ENCODE peak calls at places on chromosomes 7 and 10, in ten cellular contexts. One of them, this sample, is unnamed.
A peak's percentile ranks its signal among the peaks of the same experiment; 100 is the strongest.

GRCh38 chr10:14834588-14834987 is 3.2 kb downstream of the CDNF start:
- DNase-seq in glutamatergic neuron: no peak
- DNase-seq in HT1080: no peak
- DNase-seq in lower lobe of right lung: no peak
- DNase-seq in activated T-cell treated with anti-CD3 and anti-CD28 coated beads, Interleukin-2, amount 50 U/mL, for 4 hours: no peak
- DNase-seq in ureter: no peak
- DNase-seq in mucosa of gallbladder: peak; percentile 25
- DNase-seq in globus pallidus: no peak
- DNase-seq in fibroblast of the conjunctiva: no peak
- DNase-seq in activated CD8-positive, alpha-beta memory T cell treated with anti-CD3 and anti-CD28 coated beads for 4 hours: no peak
- DNase-seq in this sample: no peak

GRCh38 chr10:27285093-27285492 is 44.5 kb upstream of the ACBD5 start:
- DNase-seq in glutamatergic neuron: no peak
- DNase-seq in HT1080: peak; percentile 10
- DNase-seq in lower lobe of right lung: no peak
- DNase-seq in activated T-cell treated with anti-CD3 and anti-CD28 coated beads, Interleukin-2, amount 50 U/mL, for 4 hours: peak; percentile 12
- DNase-seq in ureter: no peak
- DNase-seq in mucosa of gallbladder: peak; percentile 12
- DNase-seq in globus pallidus: no peak
- DNase-seq in fibroblast of the conjunctiva: peak; percentile 0
- DNase-seq in activated CD8-positive, alpha-beta memory T cell treated with anti-CD3 and anti-CD28 coated beads for 4 hours: no peak
- DNase-seq in this sample: no peak

GRCh38 chr7:138257459-138258193 is 181.4 kb downstream of the AKR1D1 start:
- DNase-seq in glutamatergic neuron: no peak
- DNase-seq in HT1080: peak; percentile 38
- DNase-seq in lower lobe of right lung: no peak
- DNase-seq in activated T-cell treated with anti-CD3 and anti-CD28 coated beads, Interleukin-2, amount 50 U/mL, for 4 hours: no peak
- DNase-seq in ureter: no peak
- DNase-seq in mucosa of gallbladder: peak; percentile 21
- DNase-seq in globus pallidus: no peak
- DNase-seq in fibroblast of the conjunctiva: no peak
- DNase-seq in activated CD8-positive, alpha-beta memory T cell treated with anti-CD3 and anti-CD28 coated beads for 4 hours: no peak
- DNase-seq in this sample: no peak

GRCh38 chr10:99938563-99938962 is 71.2 kb downstream of the DNMBP start:
- DNase-seq in glutamatergic neuron: no peak
- DNase-seq in HT1080: no peak
- DNase-seq in lower lobe of right lung: no peak
- DNase-seq in activated T-cell treated with anti-CD3 and anti-CD28 coated beads, Interleukin-2, amount 50 U/mL, for 4 hours: no peak
- DNase-seq in ureter: no peak
- DNase-seq in mucosa of gallbladder: no peak
- DNase-seq in globus pallidus: no peak
- DNase-seq in fibroblast of the conjunctiva: no peak
- DNase-seq in activated CD8-positive, alpha-beta memory T cell treated with anti-CD3 and anti-CD28 coated beads for 4 hours: no peak
- DNase-seq in this sample: no peak

GRCh38 chr7:39880556-39880955 is 69.5 kb upstream of the CDK13 start:
- DNase-seq in glutamatergic neuron: no peak
- DNase-seq in HT1080: no peak
- DNase-seq in lower lobe of right lung: no peak
- DNase-seq in activated T-cell treated with anti-CD3 and anti-CD28 coated beads, Interleukin-2, amount 50 U/mL, for 4 hours: no peak
- DNase-seq in ureter: no peak
- DNase-seq in mucosa of gallbladder: no peak
- DNase-seq in globus pallidus: no peak
- DNase-seq in fibroblast of the conjunctiva: peak; percentile 12
- DNase-seq in activated CD8-positive, alpha-beta memory T cell treated with anti-CD3 and anti-CD28 coated beads for 4 hours: no peak
- DNase-seq in this sample: no peak

GRCh38 chr7:27346531-27347260 is 104.1 kb downstream of the EVX1 start:
- DNase-seq in glutamatergic neuron: no peak
- DNase-seq in HT1080: peak; percentile 94
- DNase-seq in lower lobe of right lung: no peak
- DNase-seq in activated T-cell treated with anti-CD3 and anti-CD28 coated beads, Interleukin-2, amount 50 U/mL, for 4 hours: no peak
- DNase-seq in ureter: peak; percentile 86
- DNase-seq in mucosa of gallbladder: peak; percentile 30
- DNase-seq in globus pallidus: peak; percentile 30
- DNase-seq in fibroblast of the conjunctiva: no peak
- DNase-seq in activated CD8-positive, alpha-beta memory T cell treated with anti-CD3 and anti-CD28 coated beads for 4 hours: no peak
- DNase-seq in this sample: no peak

GRCh38 chr10:74058071-74058470 is 60.2 kb downstream of the VCL start:
- DNase-seq in glutamatergic neuron: no peak
- DNase-seq in HT1080: no peak
- DNase-seq in lower lobe of right lung: no peak
- DNase-seq in activated T-cell treated with anti-CD3 and anti-CD28 coated beads, Interleukin-2, amount 50 U/mL, for 4 hours: no peak
- DNase-seq in ureter: no peak
- DNase-seq in mucosa of gallbladder: no peak
- DNase-seq in globus pallidus: no peak
- DNase-seq in fibroblast of the conjunctiva: no peak
- DNase-seq in activated CD8-positive, alpha-beta memory T cell treated with anti-CD3 and anti-CD28 coated beads for 4 hours: no peak
- DNase-seq in this sample: no peak

GRCh38 chr7:27966219-27966780 is 214.3 kb downstream of the JAZF1 start:
- DNase-seq in glutamatergic neuron: no peak
- DNase-seq in HT1080: no peak
- DNase-seq in lower lobe of right lung: no peak
- DNase-seq in activated T-cell treated with anti-CD3 and anti-CD28 coated beads, Interleukin-2, amount 50 U/mL, for 4 hours: no peak
- DNase-seq in ureter: no peak
- DNase-seq in mucosa of gallbladder: no peak
- DNase-seq in globus pallidus: no peak
- DNase-seq in fibroblast of the conjunctiva: no peak
- DNase-seq in activated CD8-positive, alpha-beta memory T cell treated with anti-CD3 and anti-CD28 coated beads for 4 hours: no peak
- DNase-seq in this sample: no peak

GRCh38 chr10:86362566-86363183 is 3.9 kb downstream of the GRID1 start:
- DNase-seq in glutamatergic neuron: peak; percentile 17
- DNase-seq in HT1080: no peak
- DNase-seq in lower lobe of right lung: no peak
- DNase-seq in activated T-cell treated with anti-CD3 and anti-CD28 coated beads, Interleukin-2, amount 50 U/mL, for 4 hours: no peak
- DNase-seq in ureter: no peak
- DNase-seq in mucosa of gallbladder: no peak
- DNase-seq in globus pallidus: no peak
- DNase-seq in fibroblast of the conjunctiva: no peak
- DNase-seq in activated CD8-positive, alpha-beta memory T cell treated with anti-CD3 and anti-CD28 coated beads for 4 hours: no peak
- DNase-seq in this sample: no peak

GRCh38 chr10:32153931-32154330 is 97.7 kb upstream of the KIF5B start:
- DNase-seq in glutamatergic neuron: no peak
- DNase-seq in HT1080: no peak
- DNase-seq in lower lobe of right lung: no peak
- DNase-seq in activated T-cell treated with anti-CD3 and anti-CD28 coated beads, Interleukin-2, amount 50 U/mL, for 4 hours: no peak
- DNase-seq in ureter: no peak
- DNase-seq in mucosa of gallbladder: no peak
- DNase-seq in globus pallidus: no peak
- DNase-seq in fibroblast of the conjunctiva: no peak
- DNase-seq in activated CD8-positive, alpha-beta memory T cell treated with anti-CD3 and anti-CD28 coated beads for 4 hours: no peak
- DNase-seq in this sample: no peak

GRCh38 chr10:74991435-74991834 is 120.0 kb upstream of the SAMD8 start:
- DNase-seq in glutamatergic neuron: no peak
- DNase-seq in HT1080: peak; percentile 64
- DNase-seq in lower lobe of right lung: no peak
- DNase-seq in activated T-cell treated with anti-CD3 and anti-CD28 coated beads, Interleukin-2, amount 50 U/mL, for 4 hours: no peak
- DNase-seq in ureter: no peak
- DNase-seq in mucosa of gallbladder: no peak
- DNase-seq in globus pallidus: no peak
- DNase-seq in fibroblast of the conjunctiva: no peak
- DNase-seq in activated CD8-positive, alpha-beta memory T cell treated with anti-CD3 and anti-CD28 coated beads for 4 hours: no peak
- DNase-seq in this sample: no peak

GRCh38 chr7:67512481-67512880 is 515.8 kb downstream of the TYW1 start:
- DNase-seq in glutamatergic neuron: no peak
- DNase-seq in HT1080: no peak
- DNase-seq in lower lobe of right lung: no peak
- DNase-seq in activated T-cell treated with anti-CD3 and anti-CD28 coated beads, Interleukin-2, amount 50 U/mL, for 4 hours: no peak
- DNase-seq in ureter: no peak
- DNase-seq in mucosa of gallbladder: no peak
- DNase-seq in globus pallidus: no peak
- DNase-seq in fibroblast of the conjunctiva: no peak
- DNase-seq in activated CD8-positive, alpha-beta memory T cell treated with anti-CD3 and anti-CD28 coated beads for 4 hours: no peak
- DNase-seq in this sample: no peak

GRCh38 chr7:73532224-73532623 is 10.1 kb upstream of the BAZ1B start:
- DNase-seq in glutamatergic neuron: no peak
- DNase-seq in HT1080: no peak
- DNase-seq in lower lobe of right lung: no peak
- DNase-seq in activated T-cell treated with anti-CD3 and anti-CD28 coated beads, Interleukin-2, amount 50 U/mL, for 4 hours: no peak
- DNase-seq in ureter: no peak
- DNase-seq in mucosa of gallbladder: no peak
- DNase-seq in globus pallidus: no peak
- DNase-seq in fibroblast of the conjunctiva: no peak
- DNase-seq in activated CD8-positive, alpha-beta memory T cell treated with anti-CD3 and anti-CD28 coated beads for 4 hours: no peak
- DNase-seq in this sample: no peak

GRCh38 chr7:1547777-1548437 is 8.1 kb downstream of the TMEM184A start:
- DNase-seq in glutamatergic neuron: no peak
- DNase-seq in HT1080: no peak
- DNase-seq in lower lobe of right lung: no peak
- DNase-seq in activated T-cell treated with anti-CD3 and anti-CD28 coated beads, Interleukin-2, amount 50 U/mL, for 4 hours: no peak
- DNase-seq in ureter: no peak
- DNase-seq in mucosa of gallbladder: no peak
- DNase-seq in globus pallidus: no peak
- DNase-seq in fibroblast of the conjunctiva: no peak
- DNase-seq in activated CD8-positive, alpha-beta memory T cell treated with anti-CD3 and anti-CD28 coated beads for 4 hours: no peak
- DNase-seq in this sample: no peak

GRCh38 chr7:33262476-33262875 is 133.1 kb downstream of the BBS9 start:
- DNase-seq in glutamatergic neuron: no peak
- DNase-seq in HT1080: peak; percentile 11
- DNase-seq in lower lobe of right lung: no peak
- DNase-seq in activated T-cell treated with anti-CD3 and anti-CD28 coated beads, Interleukin-2, amount 50 U/mL, for 4 hours: no peak
- DNase-seq in ureter: no peak
- DNase-seq in mucosa of gallbladder: no peak
- DNase-seq in globus pallidus: no peak
- DNase-seq in fibroblast of the conjunctiva: no peak
- DNase-seq in activated CD8-positive, alpha-beta memory T cell treated with anti-CD3 and anti-CD28 coated beads for 4 hours: no peak
- DNase-seq in this sample: no peak

GRCh38 chr10:131928248-131929095 is 27.7 kb downstream of the PPP2R2D start:
- DNase-seq in glutamatergic neuron: no peak
- DNase-seq in HT1080: peak; percentile 28
- DNase-seq in lower lobe of right lung: no peak
- DNase-seq in activated T-cell treated with anti-CD3 and anti-CD28 coated beads, Interleukin-2, amount 50 U/mL, for 4 hours: peak; percentile 29
- DNase-seq in ureter: no peak
- DNase-seq in mucosa of gallbladder: no peak
- DNase-seq in globus pallidus: no peak
- DNase-seq in fibroblast of the conjunctiva: no peak
- DNase-seq in activated CD8-positive, alpha-beta memory T cell treated with anti-CD3 and anti-CD28 coated beads for 4 hours: peak; percentile 28
- DNase-seq in this sample: no peak

GRCh38 chr7:158051372-158051760 is 536.3 kb downstream of the PTPRN2 start:
- DNase-seq in glutamatergic neuron: no peak
- DNase-seq in HT1080: no peak
- DNase-seq in lower lobe of right lung: peak; percentile 2
- DNase-seq in activated T-cell treated with anti-CD3 and anti-CD28 coated beads, Interleukin-2, amount 50 U/mL, for 4 hours: no peak
- DNase-seq in ureter: no peak
- DNase-seq in mucosa of gallbladder: no peak
- DNase-seq in globus pallidus: no peak
- DNase-seq in fibroblast of the conjunctiva: no peak
- DNase-seq in activated CD8-positive, alpha-beta memory T cell treated with anti-CD3 and anti-CD28 coated beads for 4 hours: no peak
- DNase-seq in this sample: no peak

GRCh38 chr7:127678330-127678729 is 26.3 kb downstream of the SND1 start:
- DNase-seq in glutamatergic neuron: no peak
- DNase-seq in HT1080: peak; percentile 23
- DNase-seq in lower lobe of right lung: no peak
- DNase-seq in activated T-cell treated with anti-CD3 and anti-CD28 coated beads, Interleukin-2, amount 50 U/mL, for 4 hours: no peak
- DNase-seq in ureter: no peak
- DNase-seq in mucosa of gallbladder: no peak
- DNase-seq in globus pallidus: peak; percentile 48
- DNase-seq in fibroblast of the conjunctiva: no peak
- DNase-seq in activated CD8-positive, alpha-beta memory T cell treated with anti-CD3 and anti-CD28 coated beads for 4 hours: no peak
- DNase-seq in this sample: no peak

GRCh38 chr7:28754027-28754426 is 204.1 kb downstream of the TRIL start:
- DNase-seq in glutamatergic neuron: peak; percentile 26
- DNase-seq in HT1080: peak; percentile 82
- DNase-seq in lower lobe of right lung: no peak
- DNase-seq in activated T-cell treated with anti-CD3 and anti-CD28 coated beads, Interleukin-2, amount 50 U/mL, for 4 hours: no peak
- DNase-seq in ureter: no peak
- DNase-seq in mucosa of gallbladder: no peak
- DNase-seq in globus pallidus: peak; percentile 99
- DNase-seq in fibroblast of the conjunctiva: no peak
- DNase-seq in activated CD8-positive, alpha-beta memory T cell treated with anti-CD3 and anti-CD28 coated beads for 4 hours: no peak
- DNase-seq in this sample: no peak

GRCh38 chr10:123974406-123974805 is 82.8 kb upstream of the CPXM2 start:
- DNase-seq in glutamatergic neuron: no peak
- DNase-seq in HT1080: peak; percentile 92
- DNase-seq in lower lobe of right lung: no peak
- DNase-seq in activated T-cell treated with anti-CD3 and anti-CD28 coated beads, Interleukin-2, amount 50 U/mL, for 4 hours: no peak
- DNase-seq in ureter: no peak
- DNase-seq in mucosa of gallbladder: no peak
- DNase-seq in globus pallidus: no peak
- DNase-seq in fibroblast of the conjunctiva: peak; percentile 70
- DNase-seq in activated CD8-positive, alpha-beta memory T cell treated with anti-CD3 and anti-CD28 coated beads for 4 hours: no peak
- DNase-seq in this sample: no peak

GRCh38 chr7:98933321-98933720 is 55.0 kb downstream of the TRRAP start:
- DNase-seq in glutamatergic neuron: no peak
- DNase-seq in HT1080: no peak
- DNase-seq in lower lobe of right lung: no peak
- DNase-seq in activated T-cell treated with anti-CD3 and anti-CD28 coated beads, Interleukin-2, amount 50 U/mL, for 4 hours: no peak
- DNase-seq in ureter: no peak
- DNase-seq in mucosa of gallbladder: no peak
- DNase-seq in globus pallidus: no peak
- DNase-seq in fibroblast of the conjunctiva: no peak
- DNase-seq in activated CD8-positive, alpha-beta memory T cell treated with anti-CD3 and anti-CD28 coated beads for 4 hours: no peak
- DNase-seq in this sample: no peak

GRCh38 chr7:50554923-50555322 is 10.3 kb downstream of the DDC start:
- DNase-seq in glutamatergic neuron: no peak
- DNase-seq in HT1080: no peak
- DNase-seq in lower lobe of right lung: no peak
- DNase-seq in activated T-cell treated with anti-CD3 and anti-CD28 coated beads, Interleukin-2, amount 50 U/mL, for 4 hours: no peak
- DNase-seq in ureter: no peak
- DNase-seq in mucosa of gallbladder: peak; percentile 6
- DNase-seq in globus pallidus: no peak
- DNase-seq in fibroblast of the conjunctiva: no peak
- DNase-seq in activated CD8-positive, alpha-beta memory T cell treated with anti-CD3 and anti-CD28 coated beads for 4 hours: no peak
- DNase-seq in this sample: no peak

GRCh38 chr7:92955081-92955480 is 118.7 kb upstream of the CDK6 start:
- DNase-seq in glutamatergic neuron: no peak
- DNase-seq in HT1080: no peak
- DNase-seq in lower lobe of right lung: no peak
- DNase-seq in activated T-cell treated with anti-CD3 and anti-CD28 coated beads, Interleukin-2, amount 50 U/mL, for 4 hours: no peak
- DNase-seq in ureter: no peak
- DNase-seq in mucosa of gallbladder: no peak
- DNase-seq in globus pallidus: no peak
- DNase-seq in fibroblast of the conjunctiva: no peak
- DNase-seq in activated CD8-positive, alpha-beta memory T cell treated with anti-CD3 and anti-CD28 coated beads for 4 hours: no peak
- DNase-seq in this sample: no peak

GRCh38 chr7:157429001-157429679 is 92.3 kb downstream of the DNAJB6 start:
- DNase-seq in glutamatergic neuron: no peak
- DNase-seq in HT1080: no peak
- DNase-seq in lower lobe of right lung: peak; percentile 24
- DNase-seq in activated T-cell treated with anti-CD3 and anti-CD28 coated beads, Interleukin-2, amount 50 U/mL, for 4 hours: no peak
- DNase-seq in ureter: no peak
- DNase-seq in mucosa of gallbladder: no peak
- DNase-seq in globus pallidus: no peak
- DNase-seq in fibroblast of the conjunctiva: no peak
- DNase-seq in activated CD8-positive, alpha-beta memory T cell treated with anti-CD3 and anti-CD28 coated beads for 4 hours: no peak
- DNase-seq in this sample: no peak

GRCh38 chr10:63267414-63268138 is 134.4 kb downstream of the NRBF2 start:
- DNase-seq in glutamatergic neuron: no peak
- DNase-seq in HT1080: peak; percentile 76
- DNase-seq in lower lobe of right lung: no peak
- DNase-seq in activated T-cell treated with anti-CD3 and anti-CD28 coated beads, Interleukin-2, amount 50 U/mL, for 4 hours: no peak
- DNase-seq in ureter: no peak
- DNase-seq in mucosa of gallbladder: peak; percentile 30
- DNase-seq in globus pallidus: peak; percentile 70
- DNase-seq in fibroblast of the conjunctiva: peak; percentile 85
- DNase-seq in activated CD8-positive, alpha-beta memory T cell treated with anti-CD3 and anti-CD28 coated beads for 4 hours: no peak
- DNase-seq in this sample: no peak

GRCh38 chr10:91088300-91089140 is 131.9 kb upstream of the PCGF5 start:
- DNase-seq in glutamatergic neuron: no peak
- DNase-seq in HT1080: peak; percentile 31
- DNase-seq in lower lobe of right lung: no peak
- DNase-seq in activated T-cell treated with anti-CD3 and anti-CD28 coated beads, Interleukin-2, amount 50 U/mL, for 4 hours: no peak
- DNase-seq in ureter: no peak
- DNase-seq in mucosa of gallbladder: no peak
- DNase-seq in globus pallidus: peak; percentile 55
- DNase-seq in fibroblast of the conjunctiva: peak; percentile 4
- DNase-seq in activated CD8-positive, alpha-beta memory T cell treated with anti-CD3 and anti-CD28 coated beads for 4 hours: no peak
- DNase-seq in this sample: no peak

GRCh38 chr10:1475095-1475583 is 262.2 kb downstream of the ADARB2 start:
- DNase-seq in glutamatergic neuron: no peak
- DNase-seq in HT1080: no peak
- DNase-seq in lower lobe of right lung: no peak
- DNase-seq in activated T-cell treated with anti-CD3 and anti-CD28 coated beads, Interleukin-2, amount 50 U/mL, for 4 hours: no peak
- DNase-seq in ureter: no peak
- DNase-seq in mucosa of gallbladder: no peak
- DNase-seq in globus pallidus: no peak
- DNase-seq in fibroblast of the conjunctiva: no peak
- DNase-seq in activated CD8-positive, alpha-beta memory T cell treated with anti-CD3 and anti-CD28 coated beads for 4 hours: no peak
- DNase-seq in this sample: no peak

This sample was measured in brain pericyte.